ENCODE peak calls at places on chromosome 1, in nine cellular contexts. One of them, this sample, is unnamed.

GRCh38 chr1:181135815-181136737 is 47.6 kb downstream of the IER5 start:
- DNase-seq in brain microvascular endothelial cell: peak; percentile 86
- DNase-seq in cardiac fibroblast: peak; percentile 96
- DNase-seq in thyroid gland: no peak
- DNase-seq in retinal pigment epithelial cell: no peak
- DNase-seq in cardiac muscle cell: no peak
- DNase-seq in fibroblast of mammary gland: peak; percentile 94
- DNase-seq in tibial artery: peak; percentile 47
- DNase-seq in astrocyte of the cerebellum: peak; percentile 87
- DNase-seq in this sample: peak; percentile 97

GRCh38 chr1:3898994-3899775 is 887 bp downstream of the C1orf174 start:
- DNase-seq in brain microvascular endothelial cell: no peak
- DNase-seq in cardiac fibroblast: peak; percentile 10
- DNase-seq in thyroid gland: no peak
- DNase-seq in retinal pigment epithelial cell: no peak
- DNase-seq in cardiac muscle cell: peak; percentile 40
- DNase-seq in fibroblast of mammary gland: peak; percentile 9
- DNase-seq in tibial artery: peak; percentile 60
- DNase-seq in astrocyte of the cerebellum: no peak
- DNase-seq in this sample: no peak

GRCh38 chr1:6245086-6245868 is 1.3 kb downstream of the HES3 start:
- DNase-seq in brain microvascular endothelial cell: peak; percentile 41
- DNase-seq in cardiac fibroblast: peak; percentile 77
- DNase-seq in thyroid gland: peak; percentile 76
- DNase-seq in retinal pigment epithelial cell: no peak
- DNase-seq in cardiac muscle cell: peak; percentile 92
- DNase-seq in fibroblast of mammary gland: peak; percentile 69
- DNase-seq in tibial artery: peak; percentile 80
- DNase-seq in astrocyte of the cerebellum: peak; percentile 43
- DNase-seq in this sample: peak; percentile 77

GRCh38 chr1:32801096-32801713 is 16.0 kb downstream of the YARS1 start:
- DNase-seq in brain microvascular endothelial cell: peak; percentile 82
- DNase-seq in cardiac fibroblast: peak; percentile 68
- DNase-seq in thyroid gland: no peak
- DNase-seq in retinal pigment epithelial cell: no peak
- DNase-seq in cardiac muscle cell: no peak
- DNase-seq in fibroblast of mammary gland: peak; percentile 64
- DNase-seq in tibial artery: no peak
- DNase-seq in astrocyte of the cerebellum: peak; percentile 76
- DNase-seq in this sample: peak; percentile 25

GRCh38 chr1:152907686-152908601 is at the start of gene IVL:
- DNase-seq in brain microvascular endothelial cell: no peak
- DNase-seq in cardiac fibroblast: no peak
- DNase-seq in thyroid gland: no peak
- DNase-seq in retinal pigment epithelial cell: peak; percentile 82
- DNase-seq in cardiac muscle cell: no peak
- DNase-seq in fibroblast of mammary gland: no peak
- DNase-seq in tibial artery: no peak
- DNase-seq in astrocyte of the cerebellum: no peak
- DNase-seq in this sample: peak; percentile 16

GRCh38 chr1:175887521-175887920 is 144.1 kb upstream of the TNR start:
- DNase-seq in brain microvascular endothelial cell: no peak
- DNase-seq in cardiac fibroblast: no peak
- DNase-seq in thyroid gland: no peak
- DNase-seq in retinal pigment epithelial cell: no peak
- DNase-seq in cardiac muscle cell: no peak
- DNase-seq in fibroblast of mammary gland: no peak
- DNase-seq in tibial artery: peak; percentile 60
- DNase-seq in astrocyte of the cerebellum: no peak
- DNase-seq in this sample: no peak

GRCh38 chr1:202812176-202813026 is 1.6 kb downstream of the PCAT6 start:
- DNase-seq in brain microvascular endothelial cell: no peak
- DNase-seq in cardiac fibroblast: no peak
- DNase-seq in thyroid gland: no peak
- DNase-seq in retinal pigment epithelial cell: no peak
- DNase-seq in cardiac muscle cell: no peak
- DNase-seq in fibroblast of mammary gland: no peak
- DNase-seq in tibial artery: no peak
- DNase-seq in astrocyte of the cerebellum: no peak
- DNase-seq in this sample: no peak

GRCh38 chr1:44245066-44245465 is 31.8 kb downstream of the DMAP1 start:
- DNase-seq in brain microvascular endothelial cell: no peak
- DNase-seq in cardiac fibroblast: no peak
- DNase-seq in thyroid gland: no peak
- DNase-seq in retinal pigment epithelial cell: no peak
- DNase-seq in cardiac muscle cell: peak; percentile 19
- DNase-seq in fibroblast of mammary gland: no peak
- DNase-seq in tibial artery: no peak
- DNase-seq in astrocyte of the cerebellum: no peak
- DNase-seq in this sample: no peak

GRCh38 chr1:29633784-29634183 is 397.5 kb downstream of the PTPRU start:
- DNase-seq in brain microvascular endothelial cell: no peak
- DNase-seq in cardiac fibroblast: no peak
- DNase-seq in thyroid gland: no peak
- DNase-seq in retinal pigment epithelial cell: no peak
- DNase-seq in cardiac muscle cell: no peak
- DNase-seq in fibroblast of mammary gland: no peak
- DNase-seq in tibial artery: no peak
- DNase-seq in astrocyte of the cerebellum: no peak
- DNase-seq in this sample: no peak

GRCh38 chr1:23577056-23577985 is 18.0 kb upstream of the ID3 start:
- DNase-seq in brain microvascular endothelial cell: peak; percentile 99
- DNase-seq in cardiac fibroblast: peak; percentile 95
- DNase-seq in thyroid gland: peak; percentile 36
- DNase-seq in retinal pigment epithelial cell: peak; percentile 84
- DNase-seq in cardiac muscle cell: peak; percentile 86
- DNase-seq in fibroblast of mammary gland: peak; percentile 86
- DNase-seq in tibial artery: peak; percentile 87
- DNase-seq in astrocyte of the cerebellum: peak; percentile 75
- DNase-seq in this sample: peak; percentile 73

GRCh38 chr1:65277605-65278343 is 31.6 kb upstream of the DNAJC6 start:
- DNase-seq in brain microvascular endothelial cell: no peak
- DNase-seq in cardiac fibroblast: no peak
- DNase-seq in thyroid gland: no peak
- DNase-seq in retinal pigment epithelial cell: no peak
- DNase-seq in cardiac muscle cell: peak; percentile 32
- DNase-seq in fibroblast of mammary gland: no peak
- DNase-seq in tibial artery: no peak
- DNase-seq in astrocyte of the cerebellum: no peak
- DNase-seq in this sample: no peak

GRCh38 chr1:68051475-68051874 is 1.0 kb upstream of the DIRAS3 start:
- DNase-seq in brain microvascular endothelial cell: peak; percentile 67
- DNase-seq in cardiac fibroblast: peak; percentile 75
- DNase-seq in thyroid gland: peak; percentile 18
- DNase-seq in retinal pigment epithelial cell: no peak
- DNase-seq in cardiac muscle cell: peak; percentile 78
- DNase-seq in fibroblast of mammary gland: peak; percentile 70
- DNase-seq in tibial artery: peak; percentile 77
- DNase-seq in astrocyte of the cerebellum: peak; percentile 45
- DNase-seq in this sample: peak; percentile 67

GRCh38 chr1:50603274-50604271 is 180.3 kb upstream of the DMRTA2 start:
- DNase-seq in brain microvascular endothelial cell: peak; percentile 25
- DNase-seq in cardiac fibroblast: peak; percentile 61
- DNase-seq in thyroid gland: no peak
- DNase-seq in retinal pigment epithelial cell: peak; percentile 42
- DNase-seq in cardiac muscle cell: peak; percentile 15
- DNase-seq in fibroblast of mammary gland: peak; percentile 59
- DNase-seq in tibial artery: no peak
- DNase-seq in astrocyte of the cerebellum: peak; percentile 9
- DNase-seq in this sample: peak; percentile 72

GRCh38 chr1:234302334-234302962 is 70.8 kb upstream of the COA6 start:
- DNase-seq in brain microvascular endothelial cell: no peak
- DNase-seq in cardiac fibroblast: no peak
- DNase-seq in thyroid gland: no peak
- DNase-seq in retinal pigment epithelial cell: no peak
- DNase-seq in cardiac muscle cell: no peak
- DNase-seq in fibroblast of mammary gland: no peak
- DNase-seq in tibial artery: no peak
- DNase-seq in astrocyte of the cerebellum: no peak
- DNase-seq in this sample: no peak

GRCh38 chr1:221328371-221328770 is 413.5 kb downstream of the DUSP10 start:
- DNase-seq in brain microvascular endothelial cell: no peak
- DNase-seq in cardiac fibroblast: no peak
- DNase-seq in thyroid gland: no peak
- DNase-seq in retinal pigment epithelial cell: no peak
- DNase-seq in cardiac muscle cell: no peak
- DNase-seq in fibroblast of mammary gland: no peak
- DNase-seq in tibial artery: no peak
- DNase-seq in astrocyte of the cerebellum: no peak
- DNase-seq in this sample: no peak

GRCh38 chr1:229203030-229203751 is 67.7 kb upstream of the RAB4A start:
- DNase-seq in brain microvascular endothelial cell: peak; percentile 61
- DNase-seq in cardiac fibroblast: peak; percentile 58
- DNase-seq in thyroid gland: no peak
- DNase-seq in retinal pigment epithelial cell: peak; percentile 35
- DNase-seq in cardiac muscle cell: peak; percentile 49
- DNase-seq in fibroblast of mammary gland: peak; percentile 71
- DNase-seq in tibial artery: no peak
- DNase-seq in astrocyte of the cerebellum: peak; percentile 39
- DNase-seq in this sample: peak; percentile 36
- TF ChIP-seq CTCF in brain microvascular endothelial cell: no peak
- TF ChIP-seq CTCF in cardiac fibroblast: no peak
- TF ChIP-seq CTCF in thyroid gland: no peak
- TF ChIP-seq CTCF in retinal pigment epithelial cell: no peak
- TF ChIP-seq CTCF in cardiac muscle cell: no peak
- TF ChIP-seq CTCF in fibroblast of mammary gland: no peak
- TF ChIP-seq CTCF in tibial artery: no peak
- TF ChIP-seq CTCF in astrocyte of the cerebellum: no peak
- TF ChIP-seq CTCF in this sample: no peak

GRCh38 chr1:40307186-40307585 is 9.9 kb downstream of the COL9A2 start:
- DNase-seq in brain microvascular endothelial cell: no peak
- DNase-seq in cardiac fibroblast: no peak
- DNase-seq in thyroid gland: no peak
- DNase-seq in retinal pigment epithelial cell: no peak
- DNase-seq in cardiac muscle cell: no peak
- DNase-seq in fibroblast of mammary gland: no peak
- DNase-seq in tibial artery: no peak
- DNase-seq in astrocyte of the cerebellum: no peak
- DNase-seq in this sample: no peak

GRCh38 chr1:40306296-40306695 is 10.8 kb downstream of the COL9A2 start:
- DNase-seq in brain microvascular endothelial cell: no peak
- DNase-seq in cardiac fibroblast: no peak
- DNase-seq in thyroid gland: no peak
- DNase-seq in retinal pigment epithelial cell: no peak
- DNase-seq in cardiac muscle cell: no peak
- DNase-seq in fibroblast of mammary gland: no peak
- DNase-seq in tibial artery: no peak
- DNase-seq in astrocyte of the cerebellum: no peak
- DNase-seq in this sample: no peak

GRCh38 chr1:40305871-40306270 is 11.2 kb downstream of the COL9A2 start:
- DNase-seq in brain microvascular endothelial cell: no peak
- DNase-seq in cardiac fibroblast: no peak
- DNase-seq in thyroid gland: no peak
- DNase-seq in retinal pigment epithelial cell: no peak
- DNase-seq in cardiac muscle cell: no peak
- DNase-seq in fibroblast of mammary gland: no peak
- DNase-seq in tibial artery: no peak
- DNase-seq in astrocyte of the cerebellum: no peak
- DNase-seq in this sample: no peak

GRCh38 chr1:40303790-40304189 is 13.3 kb downstream of the COL9A2 start:
- DNase-seq in brain microvascular endothelial cell: no peak
- DNase-seq in cardiac fibroblast: no peak
- DNase-seq in thyroid gland: no peak
- DNase-seq in retinal pigment epithelial cell: no peak
- DNase-seq in cardiac muscle cell: no peak
- DNase-seq in fibroblast of mammary gland: no peak
- DNase-seq in tibial artery: no peak
- DNase-seq in astrocyte of the cerebellum: no peak
- DNase-seq in this sample: no peak

GRCh38 chr1:40305451-40305850 is 11.6 kb downstream of the COL9A2 start:
- DNase-seq in brain microvascular endothelial cell: no peak
- DNase-seq in cardiac fibroblast: peak; percentile 9
- DNase-seq in thyroid gland: no peak
- DNase-seq in retinal pigment epithelial cell: no peak
- DNase-seq in cardiac muscle cell: no peak
- DNase-seq in fibroblast of mammary gland: peak; percentile 25
- DNase-seq in tibial artery: no peak
- DNase-seq in astrocyte of the cerebellum: no peak
- DNase-seq in this sample: peak; percentile 24
- TF ChIP-seq CTCF in brain microvascular endothelial cell: peak; percentile 35
- TF ChIP-seq CTCF in cardiac fibroblast: no peak
- TF ChIP-seq CTCF in thyroid gland: no peak
- TF ChIP-seq CTCF in retinal pigment epithelial cell: no peak
- TF ChIP-seq CTCF in cardiac muscle cell: no peak
- TF ChIP-seq CTCF in fibroblast of mammary gland: peak; percentile 19
- TF ChIP-seq CTCF in tibial artery: no peak
- TF ChIP-seq CTCF in astrocyte of the cerebellum: no peak
- TF ChIP-seq CTCF in this sample: no peak

DNA sequence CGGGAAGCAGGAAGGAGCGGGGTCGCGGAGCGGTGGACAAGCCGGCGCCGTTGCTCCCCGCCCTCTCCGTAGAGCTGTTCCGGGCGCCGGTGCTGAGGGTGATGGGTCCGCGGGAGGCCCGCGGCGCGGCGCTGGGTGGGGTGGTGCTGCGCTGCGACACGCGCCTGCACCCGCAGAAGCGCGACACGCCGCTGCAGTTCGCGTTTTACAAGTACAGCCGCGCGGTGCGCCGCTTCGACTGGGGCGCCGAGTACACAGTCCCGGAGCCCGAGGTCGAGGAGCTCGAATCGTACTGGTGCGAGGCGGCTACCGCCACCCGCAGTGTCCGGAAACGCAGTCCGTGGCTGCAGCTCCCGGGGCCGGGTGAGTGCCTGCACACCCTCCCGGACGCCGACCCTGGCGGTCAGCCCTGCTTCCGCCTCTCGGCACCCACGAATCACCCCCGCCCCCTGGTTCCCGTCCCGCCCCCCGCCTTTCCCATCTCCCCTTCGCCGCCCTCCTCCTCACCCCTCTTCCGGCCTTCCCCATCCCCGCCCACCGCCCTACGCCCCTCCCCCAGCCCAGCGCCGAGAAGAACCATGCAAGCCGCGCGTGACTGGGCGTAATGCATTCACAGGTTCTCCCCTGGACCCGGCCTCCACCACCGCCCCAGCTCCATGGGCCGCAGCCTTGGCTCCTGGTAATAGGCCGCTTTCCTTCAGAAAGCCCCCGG is 5.4 kb downstream of the FCRLB start:
- DNase-seq in brain microvascular endothelial cell: peak; percentile 77
- DNase-seq in cardiac fibroblast: peak; percentile 79
- DNase-seq in thyroid gland: peak; percentile 81
- DNase-seq in retinal pigment epithelial cell: peak; percentile 34
- DNase-seq in cardiac muscle cell: peak; percentile 92
- DNase-seq in fibroblast of mammary gland: peak; percentile 80
- DNase-seq in tibial artery: peak; percentile 89
- DNase-seq in astrocyte of the cerebellum: no peak
- DNase-seq in this sample: peak; percentile 95
- TF ChIP-seq CTCF in brain microvascular endothelial cell: peak; percentile 2
- TF ChIP-seq CTCF in cardiac fibroblast: no peak
- TF ChIP-seq CTCF in thyroid gland: no peak
- TF ChIP-seq CTCF in retinal pigment epithelial cell: no peak
- TF ChIP-seq CTCF in cardiac muscle cell: no peak
- TF ChIP-seq CTCF in fibroblast of mammary gland: no peak
- TF ChIP-seq CTCF in tibial artery: peak; percentile 15
- TF ChIP-seq CTCF in astrocyte of the cerebellum: no peak
- TF ChIP-seq CTCF in this sample: no peak

GRCh38 chr1:31795801-31796621 is 19.8 kb downstream of the SPOCD1 start:
- DNase-seq in brain microvascular endothelial cell: peak; percentile 86
- DNase-seq in cardiac fibroblast: peak; percentile 88
- DNase-seq in thyroid gland: peak; percentile 32
- DNase-seq in retinal pigment epithelial cell: peak; percentile 63
- DNase-seq in cardiac muscle cell: no peak
- DNase-seq in fibroblast of mammary gland: peak; percentile 84
- DNase-seq in tibial artery: peak; percentile 51
- DNase-seq in astrocyte of the cerebellum: peak; percentile 47
- DNase-seq in this sample: peak; percentile 89
- TF ChIP-seq CTCF in brain microvascular endothelial cell: peak; percentile 42
- TF ChIP-seq CTCF in cardiac fibroblast: peak; percentile 15
- TF ChIP-seq CTCF in thyroid gland: no peak
- TF ChIP-seq CTCF in retinal pigment epithelial cell: no peak
- TF ChIP-seq CTCF in cardiac muscle cell: no peak
- TF ChIP-seq CTCF in fibroblast of mammary gland: no peak
- TF ChIP-seq CTCF in tibial artery: no peak
- TF ChIP-seq CTCF in astrocyte of the cerebellum: no peak
- TF ChIP-seq CTCF in this sample: no peak